ENCODE peak calls at places on chromosomes 13 and 19, in nine cellular contexts. D is omental fat pad, V is ovary, O is kidney, C is neural crest cell, L is progenitor cell of endocrine pancreas, F is WTC11, X is heart right ventricle, T is astrocyte. H is an unnamed sample.

GRCh38 chr19:18853755-18854427 is 22.1 kb downstream of the UPF1 start:
- DNase-seq in D (no peak), V (no peak), O (no peak), C (no peak), L (no peak), F (no peak), X (no peak), T (no peak), H (no peak)

GRCh38 chr13:93862259-93862658 is 617.2 kb downstream of the DCT start:
- DNase-seq in D (no peak), V (no peak), O (no peak), C (no peak), L (no peak), F (no peak), X (no peak), T (peak), H (no peak)

GRCh38 chr19:49807174-49807830 is 5.8 kb downstream of the FUZ start:
- DNase-seq in D (no peak), V (peak), O (peak), C (no peak), L (no peak), F (no peak), X (no peak), T (no peak), H (no peak)

GRCh38 chr13:97391201-97391600 is 42.8 kb upstream of the RAP2A start:
- DNase-seq in D (no peak), V (no peak), O (no peak), C (no peak), L (no peak), F (no peak), X (no peak), T (peak), H (no peak)

GRCh38 chr13:37602743-37603381 is 4.3 kb upstream of the POSTN start:
- DNase-seq in D (no peak), V (no peak), O (no peak), C (no peak), L (no peak), F (no peak), X (no peak), T (no peak), H (no peak)

GRCh38 chr19:6509118-6509971 is 7.2 kb upstream of the TUBB4A start:
- DNase-seq in D (no peak), V (peak), O (peak), C (no peak), L (no peak), F (no peak), X (no peak), T (no peak), H (no peak)

GRCh38 chr19:3129112-3129511 is 6.7 kb upstream of the GNA15 start:
- DNase-seq in D (no peak), V (no peak), O (no peak), C (no peak), L (no peak), F (no peak), X (no peak), T (peak), H (no peak)

GRCh38 chr13:60482012-60482411 is 85.0 kb downstream of the TDRD3 start:
- DNase-seq in D (no peak), V (no peak), O (no peak), C (no peak), L (no peak), F (no peak), X (no peak), T (no peak), H (no peak)

GRCh38 chr13:42997381-42997780 is 5.3 kb upstream of the EPSTI1 start:
- DNase-seq in D (no peak), V (no peak), O (no peak), C (no peak), L (no peak), F (no peak), X (no peak), T (no peak), H (no peak)

GRCh38 chr13:101707659-101708058 is 255.2 kb downstream of the ITGBL1 start:
- DNase-seq in D (no peak), V (no peak), O (no peak), C (no peak), L (no peak), F (no peak), X (no peak), T (no peak), H (no peak)

GRCh38 chr13:30864352-30865130 is 41.5 kb upstream of the MEDAG start:
- DNase-seq in D (no peak), V (peak), O (no peak), C (no peak), L (no peak), F (no peak), X (no peak), T (peak), H (no peak)

GRCh38 chr13:20128459-20128927 is 32.4 kb downstream of the GJA3 start:
- DNase-seq in D (no peak), V (no peak), O (no peak), C (no peak), L (peak), F (peak), X (no peak), T (no peak), H (no peak)

GRCh38 chr13:111327701-111328100 is 7.3 kb downstream of the TEX29 start:
- DNase-seq in D (no peak), V (no peak), O (no peak), C (no peak), L (no peak), F (no peak), X (no peak), T (no peak), H (no peak)

GRCh38 chr19:44741841-44742352 is 6.6 kb upstream of the BCL3 start:
- DNase-seq in D (peak), V (peak), O (peak), C (no peak), L (no peak), F (no peak), X (peak), T (peak), H (no peak)

GRCh38 chr13:79973533-79973963 is 367.4 kb downstream of the SPRY2 start:
- DNase-seq in D (no peak), V (no peak), O (peak), C (no peak), L (no peak), F (no peak), X (peak), T (no peak), H (no peak)

GRCh38 chr13:79966502-79966901 is 374.4 kb downstream of the SPRY2 start:
- DNase-seq in D (no peak), V (no peak), O (no peak), C (no peak), L (no peak), F (peak), X (no peak), T (no peak), H (no peak)

DNA sequence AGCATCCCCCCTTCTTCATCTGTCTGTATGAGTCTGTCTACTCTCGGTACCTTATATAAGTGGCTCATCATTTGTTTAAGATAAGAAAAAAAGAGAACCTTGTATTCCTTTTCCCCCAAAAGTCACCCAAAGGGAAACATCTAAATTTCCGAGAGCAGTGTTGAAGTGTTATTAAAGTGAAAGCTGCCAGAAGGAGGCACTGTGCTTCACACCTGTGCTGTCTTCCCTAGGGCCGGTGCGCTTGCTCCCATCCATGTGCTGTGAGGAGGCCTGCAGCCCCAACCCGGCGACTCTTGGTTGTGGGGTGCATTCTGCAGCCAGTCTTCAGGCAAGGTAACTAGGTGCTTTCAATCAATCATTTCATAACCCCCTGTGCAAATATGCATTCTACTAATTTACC is 97.5 kb downstream of the TNFRSF19 start:
- DNase-seq in D (no peak), V (no peak), O (no peak), C (no peak), L (no peak), F (peak), X (no peak), T (no peak), H (no peak)
- TF ChIP-seq CTCF in D (no peak), V (no peak), O (peak), C (no peak), L (peak), F (no peak), X (no peak), T (no peak), H (no peak)

GRCh38 chr13:69935043-69935442 is 172.6 kb upstream of the ATXN8OS start:
- DNase-seq in D (no peak), V (no peak), O (no peak), C (no peak), L (no peak), F (no peak), X (no peak), T (no peak), H (no peak)
- TF ChIP-seq CTCF in D (no peak), V (no peak), O (no peak), C (peak), L (peak), F (peak), X (no peak), T (peak), H (no peak)

GRCh38 chr13:71754407-71754974 is 112.5 kb downstream of the DACH1 start:
- DNase-seq in D (no peak), V (no peak), O (no peak), C (no peak), L (no peak), F (no peak), X (no peak), T (no peak), H (no peak)
- TF ChIP-seq CTCF in D (no peak), V (no peak), O (no peak), C (peak), L (peak), F (peak), X (peak), T (no peak), H (no peak)

GRCh38 chr13:107867701-107868661 is 347.4 kb downstream of the LIG4 start:
- DNase-seq in D (no peak), V (no peak), O (peak), C (peak), L (peak), F (peak), X (peak), T (peak), H (no peak)
- TF ChIP-seq CTCF in D (no peak), V (no peak), O (peak), C (peak), L (peak), F (peak), X (no peak), T (peak), H (no peak)

DNA sequence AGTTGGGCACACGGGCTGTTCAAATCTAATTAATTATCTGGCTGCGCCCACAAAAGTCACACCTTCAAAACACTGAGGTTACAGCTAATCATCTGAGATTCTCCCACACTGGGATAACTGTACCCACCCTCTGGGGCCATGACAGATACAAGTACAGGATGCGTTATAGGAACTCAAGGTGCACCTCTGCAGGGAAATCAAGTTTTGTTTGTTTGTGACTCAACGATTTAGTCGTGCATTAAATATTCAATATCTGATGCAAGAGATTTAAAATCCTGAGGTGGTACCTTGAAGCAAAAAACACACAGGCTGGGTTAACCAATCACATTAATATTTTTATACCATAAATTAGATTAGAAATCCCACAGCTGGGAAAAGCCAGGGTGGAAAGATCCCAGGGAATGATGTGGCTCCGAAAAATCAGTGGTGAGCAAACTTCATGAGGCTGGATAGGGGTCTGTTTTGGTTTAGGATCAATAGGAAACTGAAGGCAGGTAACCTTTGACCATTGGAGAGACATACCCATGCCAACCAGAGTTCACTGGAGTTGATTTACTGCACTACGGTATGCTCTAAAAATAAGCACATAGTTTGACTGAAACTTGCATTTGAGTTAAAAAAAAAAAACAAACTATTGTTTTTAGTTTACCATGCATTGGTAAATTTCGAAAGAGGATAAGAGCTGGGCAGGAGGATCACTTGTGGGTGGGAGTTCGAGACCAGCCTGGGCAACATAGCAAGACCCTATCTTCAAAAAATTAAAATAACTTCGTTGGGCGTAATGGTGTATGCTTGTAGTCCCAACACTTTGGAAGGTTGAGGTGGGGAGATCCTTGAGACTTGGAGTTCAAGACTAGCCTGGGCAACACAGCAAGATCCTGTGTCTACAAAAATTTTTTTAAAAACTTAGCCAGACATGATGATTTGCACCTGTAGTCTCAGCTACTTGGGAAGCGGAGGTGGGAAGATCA is 23.9 kb upstream of the CEBPG start:
- DNase-seq in D (no peak), V (no peak), O (no peak), C (no peak), L (no peak), F (no peak), X (no peak), T (no peak), H (no peak)
- TF ChIP-seq CTCF in D (no peak), V (no peak), O (no peak), C (no peak), L (no peak), F (no peak), X (no peak), T (no peak), H (no peak)

DNA sequence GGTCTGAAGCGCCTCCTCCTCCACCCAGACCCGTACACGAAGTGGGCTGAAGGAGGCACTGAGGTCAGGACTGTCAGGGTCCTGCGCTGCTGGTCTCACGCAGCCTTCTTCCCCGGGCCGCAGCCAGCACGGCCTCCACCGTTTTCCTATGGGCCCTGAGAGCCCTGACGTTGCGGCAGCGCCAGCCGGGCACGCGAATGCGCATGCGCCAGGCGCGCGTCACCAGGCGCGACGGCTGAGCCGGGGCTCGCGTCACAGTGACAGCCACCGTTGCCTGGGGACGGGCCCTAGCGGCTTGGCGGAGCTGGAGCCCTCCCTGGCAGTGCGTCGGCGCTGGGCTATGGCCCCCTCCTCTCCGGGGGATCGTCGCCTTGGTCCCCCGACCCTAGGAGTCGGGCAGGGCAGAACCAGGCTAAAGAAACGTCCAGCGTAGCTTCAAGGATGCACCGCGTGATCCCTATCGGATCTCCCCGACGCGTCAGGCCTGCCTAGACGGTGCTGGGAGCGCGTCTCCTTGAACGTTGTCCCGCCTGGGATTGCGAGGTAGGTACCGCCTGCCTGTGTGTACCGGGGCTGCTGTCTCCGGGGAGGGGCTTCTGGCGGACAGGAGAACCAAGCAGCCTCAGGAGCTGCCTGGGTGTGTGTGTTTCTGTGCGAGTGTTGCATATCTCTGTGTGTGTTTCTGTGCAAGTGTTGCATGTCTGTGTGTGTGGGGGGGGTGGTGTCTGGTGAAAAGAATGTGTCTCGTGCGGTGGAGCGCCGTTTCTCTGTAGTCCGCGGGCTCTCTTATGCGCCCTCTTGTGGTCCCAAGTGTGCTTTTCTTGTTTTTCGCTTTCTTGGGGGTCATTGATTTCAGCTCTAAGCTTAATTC is 43.2 kb downstream of the ZNF571 start:
- DNase-seq in D (no peak), V (no peak), O (no peak), C (no peak), L (no peak), F (peak), X (peak), T (peak), H (peak)
- TF ChIP-seq CTCF in D (no peak), V (no peak), O (no peak), C (no peak), L (no peak), F (peak), X (peak), T (peak), H (peak)

GRCh38 chr13:99577934-99578917 is 77.0 kb downstream of the TM9SF2 start:
- DNase-seq in D (no peak), V (peak), O (peak), C (peak), L (no peak), F (no peak), X (no peak), T (no peak), H (no peak)
- TF ChIP-seq CTCF in D (no peak), V (peak), O (peak), C (peak), L (no peak), F (no peak), X (peak), T (no peak), H (no peak)

GRCh38 chr13:24217601-24218281 is 57.2 kb downstream of the SPATA13 start:
- DNase-seq in D (no peak), V (no peak), O (peak), C (no peak), L (no peak), F (no peak), X (no peak), T (peak), H (no peak)

GRCh38 chr13:24218977-24219376 is 58.5 kb downstream of the SPATA13 start:
- DNase-seq in D (no peak), V (no peak), O (no peak), C (no peak), L (no peak), F (no peak), X (no peak), T (peak), H (no peak)

GRCh38 chr13:24218320-24218719 is 57.8 kb downstream of the SPATA13 start:
- DNase-seq in D (no peak), V (no peak), O (no peak), C (no peak), L (no peak), F (no peak), X (no peak), T (no peak), H (no peak)

GRCh38 chr13:24221007-24221406 is 60.5 kb downstream of the SPATA13 start:
- DNase-seq in D (no peak), V (no peak), O (no peak), C (no peak), L (no peak), F (no peak), X (no peak), T (no peak), H (no peak)

DNA sequence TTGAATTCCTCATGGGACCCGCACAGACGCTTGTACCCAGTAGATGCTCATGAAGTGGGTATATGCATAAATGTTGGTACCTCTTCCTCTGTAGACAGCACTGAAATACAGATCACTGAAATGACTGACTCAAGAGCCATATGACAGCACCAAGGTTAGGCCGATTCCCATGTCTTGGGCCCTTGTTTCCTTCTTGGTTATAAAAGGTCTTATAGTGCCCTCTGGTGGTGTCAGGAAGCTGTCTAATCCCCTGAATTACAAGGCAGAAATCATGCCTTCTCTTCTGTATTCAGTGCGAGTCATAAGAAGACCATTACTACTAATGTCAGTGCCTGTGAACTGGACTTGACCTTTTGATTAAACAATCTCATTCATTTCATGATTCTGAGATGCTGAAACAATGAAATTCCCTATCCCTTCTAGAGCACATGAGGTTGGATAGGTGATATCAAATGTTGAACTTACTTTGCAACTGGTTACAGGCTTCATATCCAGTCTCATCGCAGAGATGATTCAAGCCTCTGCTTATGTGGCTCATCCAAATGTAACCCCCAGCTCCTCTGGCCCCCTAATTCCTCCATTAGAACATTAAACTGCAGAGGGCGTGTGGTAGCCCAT is 59.7 kb downstream of the SPATA13 start:
- DNase-seq in D (no peak), V (no peak), O (no peak), C (peak), L (no peak), F (peak), X (no peak), T (peak), H (no peak)
- TF ChIP-seq CTCF in D (peak), V (peak), O (peak), C (peak), L (peak), F (peak), X (peak), T (peak), H (peak)

DNA sequence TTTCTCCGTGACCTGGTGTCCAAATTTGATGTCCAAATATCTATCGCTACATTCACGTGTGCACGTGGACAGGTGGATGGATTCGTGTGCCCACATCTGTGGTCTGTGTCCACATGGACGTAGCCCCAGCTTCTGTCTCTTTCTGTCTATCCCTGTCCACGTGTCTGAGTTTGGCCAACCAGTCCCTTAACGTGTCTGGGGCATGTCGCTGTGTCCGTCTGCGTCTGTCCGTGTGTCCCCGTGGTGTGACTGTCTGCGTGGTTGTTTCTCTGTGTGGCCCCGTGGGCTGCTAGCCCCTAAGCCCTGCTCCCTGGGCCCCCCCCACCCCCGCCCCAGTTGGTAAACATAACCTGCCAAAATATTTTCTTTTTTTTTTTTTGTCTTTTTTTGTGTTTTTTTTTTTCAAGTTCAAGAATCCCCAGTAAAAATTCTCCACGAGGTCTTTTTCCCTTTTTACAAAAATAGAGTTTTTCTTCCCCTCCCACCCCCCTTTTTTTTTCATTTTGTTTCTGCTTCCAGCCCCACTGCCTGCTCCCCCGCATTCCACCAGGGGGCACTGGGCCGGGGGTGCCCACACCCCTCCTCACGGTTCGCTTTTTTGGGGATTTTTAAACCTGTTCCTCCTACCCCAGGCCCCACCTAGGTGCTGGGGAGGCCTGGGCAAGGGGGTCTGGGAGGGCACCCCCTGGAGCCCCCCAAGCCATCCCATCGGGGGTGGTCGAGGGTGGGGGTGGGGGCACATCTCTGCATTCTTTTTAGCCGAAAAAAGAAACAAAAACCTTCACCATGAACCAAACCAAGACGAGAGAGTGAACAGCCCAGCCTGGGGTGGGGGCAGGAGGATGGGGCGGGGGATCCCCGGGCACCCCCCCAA is 18.3 kb downstream of the PRKCSH start:
- DNase-seq in D (no peak), V (no peak), O (no peak), C (no peak), L (no peak), F (peak), X (no peak), T (no peak), H (no peak)
- TF ChIP-seq CTCF in D (no peak), V (no peak), O (no peak), C (peak), L (peak), F (peak), X (peak), T (no peak), H (no peak)

H was measured in natural killer cell.